ENCODE peak calls at places on chromosomes 6 and 20, in eight cellular contexts. One of them, this sample, is unnamed.

GRCh38 chr6:12113190-12113578 is 101.1 kb downstream of the HIVEP1 start:
- DNase-seq in NCI-H187 treated with DMSO at 0.1 percent for 48 hours: no peak
- DNase-seq in CD8-positive, alpha-beta T cell: no peak
- DNase-seq in ELF-1: no peak
- DNase-seq in NAMALWA: no peak
- DNase-seq in stimulated activated CD4-positive, alpha-beta T cell treated with anti-CD3 and anti-CD28 coated beads, Interleukin-12 subunit alpha, Interleukin-12 subunit beta, amount 100 ng/mL, for 48 hours: no peak
- DNase-seq in HEK293T: no peak
- DNase-seq in heart left ventricle: no peak
- DNase-seq in this sample: no peak

GRCh38 chr6:91633374-91634184 is 1046.7 kb upstream of the MAP3K7 start:
- DNase-seq in NCI-H187 treated with DMSO at 0.1 percent for 48 hours: no peak
- DNase-seq in CD8-positive, alpha-beta T cell: no peak
- DNase-seq in ELF-1: peak
- DNase-seq in NAMALWA: no peak
- DNase-seq in stimulated activated CD4-positive, alpha-beta T cell treated with anti-CD3 and anti-CD28 coated beads, Interleukin-12 subunit alpha, Interleukin-12 subunit beta, amount 100 ng/mL, for 48 hours: no peak
- DNase-seq in HEK293T: no peak
- DNase-seq in heart left ventricle: no peak
- DNase-seq in this sample: no peak

GRCh38 chr6:20146291-20146690 is 66.0 kb downstream of the MBOAT1 start:
- DNase-seq in NCI-H187 treated with DMSO at 0.1 percent for 48 hours: no peak
- DNase-seq in CD8-positive, alpha-beta T cell: no peak
- DNase-seq in ELF-1: no peak
- DNase-seq in NAMALWA: no peak
- DNase-seq in stimulated activated CD4-positive, alpha-beta T cell treated with anti-CD3 and anti-CD28 coated beads, Interleukin-12 subunit alpha, Interleukin-12 subunit beta, amount 100 ng/mL, for 48 hours: no peak
- DNase-seq in HEK293T: no peak
- DNase-seq in heart left ventricle: no peak
- DNase-seq in this sample: no peak

GRCh38 chr6:38282911-38283310 is 356.8 kb downstream of the BTBD9 start:
- DNase-seq in NCI-H187 treated with DMSO at 0.1 percent for 48 hours: no peak
- DNase-seq in CD8-positive, alpha-beta T cell: no peak
- DNase-seq in ELF-1: no peak
- DNase-seq in NAMALWA: no peak
- DNase-seq in stimulated activated CD4-positive, alpha-beta T cell treated with anti-CD3 and anti-CD28 coated beads, Interleukin-12 subunit alpha, Interleukin-12 subunit beta, amount 100 ng/mL, for 48 hours: no peak
- DNase-seq in HEK293T: no peak
- DNase-seq in heart left ventricle: no peak
- DNase-seq in this sample: no peak

GRCh38 chr20:41275181-41275793 is 42.2 kb downstream of the ZHX3 start:
- DNase-seq in NCI-H187 treated with DMSO at 0.1 percent for 48 hours: no peak
- DNase-seq in CD8-positive, alpha-beta T cell: no peak
- DNase-seq in ELF-1: no peak
- DNase-seq in NAMALWA: no peak
- DNase-seq in stimulated activated CD4-positive, alpha-beta T cell treated with anti-CD3 and anti-CD28 coated beads, Interleukin-12 subunit alpha, Interleukin-12 subunit beta, amount 100 ng/mL, for 48 hours: no peak
- DNase-seq in HEK293T: no peak
- DNase-seq in heart left ventricle: no peak
- DNase-seq in this sample: no peak

GRCh38 chr6:49556429-49556837 is 6.0 kb downstream of the C6orf141 start:
- DNase-seq in NCI-H187 treated with DMSO at 0.1 percent for 48 hours: no peak
- DNase-seq in CD8-positive, alpha-beta T cell: no peak
- DNase-seq in ELF-1: peak
- DNase-seq in NAMALWA: no peak
- DNase-seq in stimulated activated CD4-positive, alpha-beta T cell treated with anti-CD3 and anti-CD28 coated beads, Interleukin-12 subunit alpha, Interleukin-12 subunit beta, amount 100 ng/mL, for 48 hours: no peak
- DNase-seq in HEK293T: no peak
- DNase-seq in heart left ventricle: no peak
- DNase-seq in this sample: no peak

GRCh38 chr6:6785163-6785521 is 196.6 kb downstream of the LY86 start:
- DNase-seq in NCI-H187 treated with DMSO at 0.1 percent for 48 hours: no peak
- DNase-seq in CD8-positive, alpha-beta T cell: no peak
- DNase-seq in ELF-1: no peak
- DNase-seq in NAMALWA: no peak
- DNase-seq in stimulated activated CD4-positive, alpha-beta T cell treated with anti-CD3 and anti-CD28 coated beads, Interleukin-12 subunit alpha, Interleukin-12 subunit beta, amount 100 ng/mL, for 48 hours: no peak
- DNase-seq in HEK293T: no peak
- DNase-seq in heart left ventricle: no peak
- DNase-seq in this sample: no peak

GRCh38 chr20:62893700-62894099 is 32.1 kb upstream of the TCFL5 start:
- DNase-seq in NCI-H187 treated with DMSO at 0.1 percent for 48 hours: no peak
- DNase-seq in CD8-positive, alpha-beta T cell: no peak
- DNase-seq in ELF-1: no peak
- DNase-seq in NAMALWA: no peak
- DNase-seq in stimulated activated CD4-positive, alpha-beta T cell treated with anti-CD3 and anti-CD28 coated beads, Interleukin-12 subunit alpha, Interleukin-12 subunit beta, amount 100 ng/mL, for 48 hours: no peak
- DNase-seq in HEK293T: no peak
- DNase-seq in heart left ventricle: no peak
- DNase-seq in this sample: no peak

GRCh38 chr6:166597711-166598440 is 11.4 kb upstream of the RAMACL start:
- DNase-seq in NCI-H187 treated with DMSO at 0.1 percent for 48 hours: no peak
- DNase-seq in CD8-positive, alpha-beta T cell: no peak
- DNase-seq in ELF-1: no peak
- DNase-seq in NAMALWA: no peak
- DNase-seq in stimulated activated CD4-positive, alpha-beta T cell treated with anti-CD3 and anti-CD28 coated beads, Interleukin-12 subunit alpha, Interleukin-12 subunit beta, amount 100 ng/mL, for 48 hours: no peak
- DNase-seq in HEK293T: no peak
- DNase-seq in heart left ventricle: no peak
- DNase-seq in this sample: no peak

GRCh38 chr20:47020231-47020630 is 125.6 kb downstream of the EYA2 start:
- DNase-seq in NCI-H187 treated with DMSO at 0.1 percent for 48 hours: no peak
- DNase-seq in CD8-positive, alpha-beta T cell: no peak
- DNase-seq in ELF-1: no peak
- DNase-seq in NAMALWA: no peak
- DNase-seq in stimulated activated CD4-positive, alpha-beta T cell treated with anti-CD3 and anti-CD28 coated beads, Interleukin-12 subunit alpha, Interleukin-12 subunit beta, amount 100 ng/mL, for 48 hours: no peak
- DNase-seq in HEK293T: no peak
- DNase-seq in heart left ventricle: no peak
- DNase-seq in this sample: no peak

GRCh38 chr6:85641522-85641915 is 1.2 kb downstream of the SYNCRIP start:
- DNase-seq in NCI-H187 treated with DMSO at 0.1 percent for 48 hours: no peak
- DNase-seq in CD8-positive, alpha-beta T cell: no peak
- DNase-seq in ELF-1: no peak
- DNase-seq in NAMALWA: no peak
- DNase-seq in stimulated activated CD4-positive, alpha-beta T cell treated with anti-CD3 and anti-CD28 coated beads, Interleukin-12 subunit alpha, Interleukin-12 subunit beta, amount 100 ng/mL, for 48 hours: no peak
- DNase-seq in HEK293T: no peak
- DNase-seq in heart left ventricle: no peak
- DNase-seq in this sample: no peak

This sample was measured in thyroid gland.